ENCODE peak calls at places on chromosomes 16 and 17, in five cellular contexts. O is upper lobe of right lung, N is HFF-Myc, L is heart right ventricle, B is left ventricle myocardium inferior. Y is an unnamed sample.

GRCh38 chr17:34358631-34359030 is 2.4 kb downstream of the CCL13 start:
- DNase-seq in O (no peak), N (no peak), L (no peak), B (no peak), Y (no peak)

GRCh38 chr16:28859326-28859725 is 4.3 kb upstream of the SH2B1 start:
- DNase-seq in O (no peak), N (no peak), L (no peak), B (no peak), Y (no peak)

GRCh38 chr17:41907185-41907556 is 11.6 kb downstream of the ACLY start:
- DNase-seq in O (no peak), N (peak; percentile 59), L (no peak), B (no peak), Y (peak; percentile 92)

GRCh38 chr16:20300312-20301097 is 26.8 kb downstream of the GP2 start:
- DNase-seq in O (no peak), N (peak; percentile 11), L (peak; percentile 17), B (peak; percentile 18), Y (peak; percentile 8)

GRCh38 chr17:81553616-81554181 is 1.5 kb upstream of the FAAP100 start:
- DNase-seq in O (no peak), N (peak; percentile 89), L (no peak), B (no peak), Y (peak; percentile 94)

GRCh38 chr17:64056269-64057005 is 36.0 kb upstream of the ICAM2 start:
- DNase-seq in O (no peak), N (no peak), L (no peak), B (no peak), Y (no peak)

GRCh38 chr16:83676056-83676455 is 131.7 kb upstream of the HSBP1 start:
- DNase-seq in O (no peak), N (no peak), L (no peak), B (no peak), Y (no peak)

GRCh38 chr17:82835766-82836512 is 3.9 kb downstream of the ZNF750 start:
- DNase-seq in O (peak; percentile 53), N (no peak), L (no peak), B (no peak), Y (no peak)

GRCh38 chr17:35486920-35487727 is 38.6 kb upstream of the SLFN13 start:
- DNase-seq in O (peak; percentile 90), N (no peak), L (peak; percentile 43), B (peak; percentile 41), Y (peak; percentile 46)

GRCh38 chr17:72438783-72439182 is 318.0 kb downstream of the SOX9 start:
- DNase-seq in O (no peak), N (no peak), L (no peak), B (no peak), Y (no peak)

GRCh38 chr17:27495460-27495859 is 39.2 kb downstream of the KSR1 start:
- DNase-seq in O (no peak), N (no peak), L (no peak), B (no peak), Y (no peak)

GRCh38 chr16:31427441-31428276 is 501 bp downstream of the COX6A2 start:
- DNase-seq in O (peak; percentile 81), N (no peak), L (peak; percentile 45), B (peak; percentile 70), Y (no peak)

GRCh38 chr16:67235816-67236547 is 9.1 kb downstream of the TMEM208 start:
- DNase-seq in O (no peak), N (no peak), L (no peak), B (no peak), Y (no peak)

GRCh38 chr17:9797965-9798364 is 6.6 kb upstream of the DHRS7C start:
- DNase-seq in O (no peak), N (no peak), L (no peak), B (no peak), Y (no peak)

GRCh38 chr17:9788582-9788981 is 2.8 kb downstream of the DHRS7C start:
- DNase-seq in O (no peak), N (no peak), L (no peak), B (no peak), Y (no peak)

GRCh38 chr17:9790889-9791876 is at the start of gene DHRS7C:
- DNase-seq in O (no peak), N (no peak), L (peak; percentile 47), B (peak; percentile 45), Y (no peak)

GRCh38 chr17:9792181-9792840 is 919 bp upstream of the DHRS7C start:
- DNase-seq in O (no peak), N (no peak), L (no peak), B (no peak), Y (no peak)
- H3K4me3 ChIP-seq in O (no peak overlapping the region), N (no peak overlapping the region), L (no peak overlapping the region), B (no peak overlapping the region), Y (no peak overlapping the region)

GRCh38 chr17:5789443-5789842 is 205.1 kb upstream of the NLRP1 start:
- DNase-seq in O (no peak), N (no peak), L (no peak), B (no peak), Y (peak; percentile 27)
- TF ChIP-seq CTCF in O (no peak), N (no peak), L (no peak), B (no peak), Y (no peak)

GRCh38 chr17:38465420-38466345 is 37.4 kb downstream of the ARHGAP23 start:
- DNase-seq in O (no peak), N (no peak), L (peak; percentile 71), B (peak; percentile 72), Y (no peak)
- H3K4me3 ChIP-seq in O (peak overlapping the region; percentile 50), N (peak overlapping the region; percentile 36), L (peak overlapping the region; percentile 42), B (peak overlapping the region; percentile 67), Y (peak overlapping the region; percentile 44)

GRCh38 chr16:71440669-71441347 is 1.0 kb downstream of the TLE7 start:
- DNase-seq in O (no peak), N (no peak), L (no peak), B (no peak), Y (no peak)
- TF ChIP-seq CTCF in O (no peak), N (peak; percentile 34), L (no peak), B (no peak), Y (no peak)

Y was measured in astrocyte of the spinal cord.